ENCODE peak calls at places on chromosome 5, in five cellular contexts. One of them, this sample, is unnamed.
A peak's percentile ranks its signal among the peaks of the same experiment; 100 is the strongest.

GRCh38 chr5:138349842-138350635 is 2.4 kb upstream of the KDM3B start:
- DNase-seq in left cardiac atrium: no peak
- DNase-seq in CD8-positive, alpha-beta T cell: no peak
- DNase-seq in hepatic stellate cell: peak; percentile 27
- DNase-seq in NCI-H2029: no peak
- DNase-seq in this sample: no peak

GRCh38 chr5:337565-338130 is 16.1 kb downstream of the AHRR start:
- DNase-seq in left cardiac atrium: no peak
- DNase-seq in CD8-positive, alpha-beta T cell: no peak
- DNase-seq in hepatic stellate cell: peak; percentile 68
- DNase-seq in NCI-H2029: no peak
- DNase-seq in this sample: no peak

GRCh38 chr5:120901199-120901598 is 437.1 kb downstream of the PRR16 start:
- DNase-seq in left cardiac atrium: no peak
- DNase-seq in CD8-positive, alpha-beta T cell: no peak
- DNase-seq in hepatic stellate cell: no peak
- DNase-seq in NCI-H2029: no peak
- DNase-seq in this sample: no peak

GRCh38 chr5:13278148-13278547 is 666.3 kb downstream of the DNAH5 start:
- DNase-seq in left cardiac atrium: no peak
- DNase-seq in CD8-positive, alpha-beta T cell: no peak
- DNase-seq in hepatic stellate cell: no peak
- DNase-seq in NCI-H2029: no peak
- DNase-seq in this sample: no peak

GRCh38 chr5:109692011-109692410 is 2.3 kb downstream of the MAN2A1 start:
- DNase-seq in left cardiac atrium: no peak
- DNase-seq in CD8-positive, alpha-beta T cell: no peak
- DNase-seq in hepatic stellate cell: peak; percentile 17
- DNase-seq in NCI-H2029: no peak
- DNase-seq in this sample: peak; percentile 36

GRCh38 chr5:154937186-154937717 is 759 bp downstream of the GEMIN5 start:
- DNase-seq in left cardiac atrium: no peak
- DNase-seq in CD8-positive, alpha-beta T cell: no peak
- DNase-seq in hepatic stellate cell: peak; percentile 10
- DNase-seq in NCI-H2029: no peak
- DNase-seq in this sample: no peak

GRCh38 chr5:16588434-16589214 is 28.2 kb downstream of the RETREG1 start:
- DNase-seq in left cardiac atrium: no peak
- DNase-seq in CD8-positive, alpha-beta T cell: no peak
- DNase-seq in hepatic stellate cell: no peak
- DNase-seq in NCI-H2029: peak; percentile 23
- DNase-seq in this sample: no peak

GRCh38 chr5:62791059-62791458 is 212.4 kb downstream of the LRRC70 start:
- DNase-seq in left cardiac atrium: no peak
- DNase-seq in CD8-positive, alpha-beta T cell: no peak
- DNase-seq in hepatic stellate cell: no peak
- DNase-seq in NCI-H2029: no peak
- DNase-seq in this sample: no peak

GRCh38 chr5:157864067-157864466 is 5.1 kb upstream of the CLINT1 start:
- DNase-seq in left cardiac atrium: no peak
- DNase-seq in CD8-positive, alpha-beta T cell: peak; percentile 9
- DNase-seq in hepatic stellate cell: no peak
- DNase-seq in NCI-H2029: no peak
- DNase-seq in this sample: no peak

GRCh38 chr5:64462391-64462790 is 43.4 kb upstream of the RGS7BP start:
- DNase-seq in left cardiac atrium: no peak
- DNase-seq in CD8-positive, alpha-beta T cell: no peak
- DNase-seq in hepatic stellate cell: no peak
- DNase-seq in NCI-H2029: no peak
- DNase-seq in this sample: no peak

GRCh38 chr5:82396871-82397514 is 118.8 kb upstream of the RPS23 start:
- DNase-seq in left cardiac atrium: peak; percentile 85
- DNase-seq in CD8-positive, alpha-beta T cell: no peak
- DNase-seq in hepatic stellate cell: peak; percentile 74
- DNase-seq in NCI-H2029: peak; percentile 65
- DNase-seq in this sample: peak; percentile 87

GRCh38 chr5:115873392-115873791 is 31.7 kb downstream of the AP3S1 start:
- DNase-seq in left cardiac atrium: no peak
- DNase-seq in CD8-positive, alpha-beta T cell: no peak
- DNase-seq in hepatic stellate cell: no peak
- DNase-seq in NCI-H2029: peak; percentile 51
- DNase-seq in this sample: no peak

GRCh38 chr5:54837939-54838457 is 147.4 kb downstream of the ESM1 start:
- DNase-seq in left cardiac atrium: no peak
- DNase-seq in CD8-positive, alpha-beta T cell: no peak
- DNase-seq in hepatic stellate cell: no peak
- DNase-seq in NCI-H2029: peak; percentile 0
- DNase-seq in this sample: no peak

GRCh38 chr5:5422819-5423515 is 490 bp downstream of the ICE1 start:
- DNase-seq in left cardiac atrium: no peak
- DNase-seq in CD8-positive, alpha-beta T cell: no peak
- DNase-seq in hepatic stellate cell: no peak
- DNase-seq in NCI-H2029: no peak
- DNase-seq in this sample: no peak

GRCh38 chr5:121429761-121430160 is 421.9 kb upstream of the FTMT start:
- DNase-seq in left cardiac atrium: no peak
- DNase-seq in CD8-positive, alpha-beta T cell: no peak
- DNase-seq in hepatic stellate cell: no peak
- DNase-seq in NCI-H2029: no peak
- DNase-seq in this sample: no peak

GRCh38 chr5:58462154-58462553 is 2.3 kb upstream of the PLK2 start:
- DNase-seq in left cardiac atrium: no peak
- DNase-seq in CD8-positive, alpha-beta T cell: no peak
- DNase-seq in hepatic stellate cell: no peak
- DNase-seq in NCI-H2029: no peak
- DNase-seq in this sample: no peak

GRCh38 chr5:108084105-108084504 is 297.8 kb downstream of the FBXL17 start:
- DNase-seq in left cardiac atrium: no peak
- DNase-seq in CD8-positive, alpha-beta T cell: no peak
- DNase-seq in hepatic stellate cell: no peak
- DNase-seq in NCI-H2029: no peak
- DNase-seq in this sample: no peak

GRCh38 chr5:54285573-54286124 is 24.7 kb downstream of the ARL15 start:
- DNase-seq in left cardiac atrium: no peak
- DNase-seq in CD8-positive, alpha-beta T cell: no peak
- DNase-seq in hepatic stellate cell: no peak
- DNase-seq in NCI-H2029: no peak
- DNase-seq in this sample: no peak

GRCh38 chr5:107979900-107980299 is 309.2 kb upstream of the EFNA5 start:
- DNase-seq in left cardiac atrium: no peak
- DNase-seq in CD8-positive, alpha-beta T cell: no peak
- DNase-seq in hepatic stellate cell: no peak
- DNase-seq in NCI-H2029: no peak
- DNase-seq in this sample: no peak

GRCh38 chr5:32173394-32174010 is 617 bp downstream of the GOLPH3 start:
- DNase-seq in left cardiac atrium: peak; percentile 66
- DNase-seq in CD8-positive, alpha-beta T cell: peak; percentile 13
- DNase-seq in hepatic stellate cell: peak; percentile 54
- DNase-seq in NCI-H2029: peak; percentile 73
- DNase-seq in this sample: peak; percentile 49

GRCh38 chr5:177972613-177973012 is 23.4 kb downstream of the PROP1 start:
- DNase-seq in left cardiac atrium: no peak
- DNase-seq in CD8-positive, alpha-beta T cell: no peak
- DNase-seq in hepatic stellate cell: no peak
- DNase-seq in NCI-H2029: no peak
- DNase-seq in this sample: no peak

GRCh38 chr5:5705010-5705409 is 282.5 kb downstream of the ICE1 start:
- DNase-seq in left cardiac atrium: no peak
- DNase-seq in CD8-positive, alpha-beta T cell: no peak
- DNase-seq in hepatic stellate cell: no peak
- DNase-seq in NCI-H2029: no peak
- DNase-seq in this sample: no peak

GRCh38 chr5:174045470-174046025 is at the start of gene NSG2:
- DNase-seq in left cardiac atrium: peak; percentile 84
- DNase-seq in CD8-positive, alpha-beta T cell: no peak
- DNase-seq in hepatic stellate cell: peak; percentile 12
- DNase-seq in NCI-H2029: peak; percentile 91
- DNase-seq in this sample: peak; percentile 60

GRCh38 chr5:79030663-79031480 is 38.6 kb downstream of the DMGDH start:
- DNase-seq in left cardiac atrium: no peak
- DNase-seq in CD8-positive, alpha-beta T cell: no peak
- DNase-seq in hepatic stellate cell: no peak
- DNase-seq in NCI-H2029: no peak
- DNase-seq in this sample: no peak

GRCh38 chr5:56152437-56152836 is 80.7 kb downstream of the ANKRD55 start:
- DNase-seq in left cardiac atrium: no peak
- DNase-seq in CD8-positive, alpha-beta T cell: no peak
- DNase-seq in hepatic stellate cell: no peak
- DNase-seq in NCI-H2029: no peak
- DNase-seq in this sample: no peak

GRCh38 chr5:181056431-181056830 is 16.4 kb downstream of the BTNL9 start:
- DNase-seq in left cardiac atrium: no peak
- DNase-seq in CD8-positive, alpha-beta T cell: no peak
- DNase-seq in hepatic stellate cell: no peak
- DNase-seq in NCI-H2029: no peak
- DNase-seq in this sample: no peak

GRCh38 chr5:10275460-10275859 is 25.4 kb downstream of the CCT5 start:
- DNase-seq in left cardiac atrium: no peak
- DNase-seq in CD8-positive, alpha-beta T cell: no peak
- DNase-seq in hepatic stellate cell: no peak
- DNase-seq in NCI-H2029: no peak
- DNase-seq in this sample: no peak

GRCh38 chr5:79436224-79436623 is 77.7 kb downstream of the HOMER1 start:
- DNase-seq in left cardiac atrium: no peak
- DNase-seq in CD8-positive, alpha-beta T cell: no peak
- DNase-seq in hepatic stellate cell: peak; percentile 9
- DNase-seq in NCI-H2029: no peak
- DNase-seq in this sample: no peak

GRCh38 chr5:3694819-3695218 is 99.2 kb downstream of the IRX1 start:
- DNase-seq in left cardiac atrium: no peak
- DNase-seq in CD8-positive, alpha-beta T cell: no peak
- DNase-seq in hepatic stellate cell: no peak
- DNase-seq in NCI-H2029: no peak
- DNase-seq in this sample: no peak

GRCh38 chr5:143341807-143342570 is 61.5 kb downstream of the NR3C1 start:
- DNase-seq in left cardiac atrium: no peak
- DNase-seq in CD8-positive, alpha-beta T cell: no peak
- DNase-seq in hepatic stellate cell: no peak
- DNase-seq in NCI-H2029: no peak
- DNase-seq in this sample: no peak

GRCh38 chr5:157459715-157460599 is at the start of gene NIPAL4:
- DNase-seq in left cardiac atrium: no peak
- DNase-seq in CD8-positive, alpha-beta T cell: no peak
- DNase-seq in hepatic stellate cell: peak; percentile 27
- DNase-seq in NCI-H2029: no peak
- DNase-seq in this sample: no peak

GRCh38 chr5:101915559-101915958 is 380.5 kb downstream of the SLCO4C1 start:
- DNase-seq in left cardiac atrium: no peak
- DNase-seq in CD8-positive, alpha-beta T cell: no peak
- DNase-seq in hepatic stellate cell: no peak
- DNase-seq in NCI-H2029: no peak
- DNase-seq in this sample: peak; percentile 65

GRCh38 chr5:167072225-167072624 is 1219.2 kb upstream of the WWC1 start:
- DNase-seq in left cardiac atrium: no peak
- DNase-seq in CD8-positive, alpha-beta T cell: no peak
- DNase-seq in hepatic stellate cell: no peak
- DNase-seq in NCI-H2029: no peak
- DNase-seq in this sample: no peak

GRCh38 chr5:178404987-178405386 is 172.4 kb upstream of the PHYKPL start:
- DNase-seq in left cardiac atrium: no peak
- DNase-seq in CD8-positive, alpha-beta T cell: no peak
- DNase-seq in hepatic stellate cell: no peak
- DNase-seq in NCI-H2029: no peak
- DNase-seq in this sample: peak; percentile 37

GRCh38 chr5:90709323-90710148 is 150.9 kb downstream of the ADGRV1 start:
- DNase-seq in left cardiac atrium: peak; percentile 28
- DNase-seq in CD8-positive, alpha-beta T cell: no peak
- DNase-seq in hepatic stellate cell: peak; percentile 19
- DNase-seq in NCI-H2029: no peak
- DNase-seq in this sample: peak; percentile 13

GRCh38 chr5:43152946-43153345 is 32.2 kb downstream of the ZNF131 start:
- DNase-seq in left cardiac atrium: no peak
- DNase-seq in CD8-positive, alpha-beta T cell: no peak
- DNase-seq in hepatic stellate cell: peak; percentile 20
- DNase-seq in NCI-H2029: no peak
- DNase-seq in this sample: no peak

GRCh38 chr5:589588-589987 is 22.6 kb upstream of the CEP72 start:
- DNase-seq in left cardiac atrium: no peak
- DNase-seq in CD8-positive, alpha-beta T cell: no peak
- DNase-seq in hepatic stellate cell: no peak
- DNase-seq in NCI-H2029: no peak
- DNase-seq in this sample: peak; percentile 33

GRCh38 chr5:100306000-100306399 is 229.2 kb upstream of the FAM174A start:
- DNase-seq in left cardiac atrium: no peak
- DNase-seq in CD8-positive, alpha-beta T cell: no peak
- DNase-seq in hepatic stellate cell: no peak
- DNase-seq in NCI-H2029: no peak
- DNase-seq in this sample: no peak

This sample was measured in SJSA1.